ENCODE peak calls at places on chromosomes 1 and 21, in six cellular contexts. U is sigmoid colon, M is stomach, S is endothelial cell of umbilical vein, A is AG04450, Y is fibroblast of the aortic adventitia. X is an unnamed sample.

GRCh38 chr1:41631971-41632370 is 147.5 kb upstream of the EDN2 start:
- DNase-seq in S (no peak), Y (peak), A (no peak), M (no peak), U (no peak), X (peak)

GRCh38 chr1:6412896-6413295 is 6.8 kb downstream of the HES2 start:
- DNase-seq in S (no peak), A (no peak), Y (no peak), M (no peak), U (no peak), X (no peak)

GRCh38 chr21:45162809-45163208 is 88.4 kb downstream of the ADARB1 start:
- DNase-seq in S (no peak), Y (no peak), A (no peak), M (no peak), U (no peak), X (no peak)

GRCh38 chr1:201503397-201504176 is 3.3 kb downstream of the CSRP1 start:
- DNase-seq in Y (peak), S (peak), U (peak), M (peak), A (peak), X (peak)

GRCh38 chr1:178060789-178061556 is 32.9 kb upstream of the RASAL2 start:
- DNase-seq in Y (peak), M (no peak), S (no peak), A (no peak), U (no peak), X (peak)

GRCh38 chr1:161962094-161962887 is 61.4 kb downstream of the OLFML2B start:
- DNase-seq in A (peak), U (no peak), S (peak), Y (peak), M (no peak), X (peak)

GRCh38 chr1:187692799-187693198 is 864.0 kb downstream of the PLA2G4A start:
- DNase-seq in Y (no peak), S (no peak), U (no peak), A (no peak), M (no peak), X (no peak)

GRCh38 chr1:39149509-39149908 is 55.0 kb upstream of the MACF1 start:
- DNase-seq in M (no peak), U (no peak), S (no peak), Y (no peak), A (no peak), X (no peak)

GRCh38 chr1:25819496-25820246 is at the start of gene MTFR1L:
- DNase-seq in Y (peak), S (peak), U (peak), M (peak), A (no peak), X (peak)

GRCh38 chr1:3515774-3516480 is 61.5 kb downstream of the ARHGEF16 start:
- DNase-seq in Y (no peak), S (no peak), U (no peak), M (no peak), A (no peak), X (no peak)

GRCh38 chr1:2279210-2279639 is 51.1 kb downstream of the SKI start:
- DNase-seq in S (peak), U (peak), A (peak), Y (peak), M (no peak), X (peak)

GRCh38 chr21:41774467-41775151 is 7.8 kb upstream of the RIPK4 start:
- DNase-seq in Y (no peak), S (no peak), U (no peak), A (no peak), M (no peak), X (no peak)

GRCh38 chr21:46570119-46570518 is 34.8 kb downstream of the S100B start:
- DNase-seq in U (no peak), Y (no peak), A (no peak), M (no peak), S (no peak), X (no peak)

GRCh38 chr1:168654198-168654910 is 74.7 kb downstream of the DPT start:
- DNase-seq in A (no peak), U (no peak), Y (peak), M (no peak), S (no peak), X (no peak)

GRCh38 chr1:19260211-19261138 is 8.9 kb downstream of the MRTO4 start:
- DNase-seq in A (peak), U (no peak), Y (peak), S (no peak), M (peak), X (peak)

GRCh38 chr1:219905524-219905923 is 22.8 kb downstream of the SLC30A10 start:
- DNase-seq in M (no peak), A (no peak), S (no peak), Y (no peak), U (no peak), X (no peak)

GRCh38 chr1:191022856-191023255 is 545.2 kb upstream of the BRINP3 start:
- DNase-seq in U (no peak), M (no peak), A (no peak), Y (peak), S (peak), X (peak)

GRCh38 chr1:11523746-11524464 is 45.0 kb downstream of the DISP3 start:
- DNase-seq in S (no peak), A (no peak), Y (no peak), M (no peak), U (peak), X (no peak)

GRCh38 chr1:58950897-58951296 is 167.1 kb upstream of the JUN start:
- DNase-seq in M (no peak), A (no peak), Y (no peak), S (no peak), U (no peak), X (no peak)

GRCh38 chr1:42845866-42846256 is 552 bp upstream of the ZNF691 start:
- DNase-seq in U (no peak), A (no peak), S (no peak), Y (no peak), M (no peak), X (no peak)

GRCh38 chr1:2103901-2104590 is 53.8 kb downstream of the PRKCZ start:
- DNase-seq in S (no peak), M (no peak), U (no peak), Y (no peak), A (no peak), X (no peak)

GRCh38 chr1:178101266-178101630 is 7.3 kb downstream of the RASAL2 start:
- DNase-seq in Y (peak), S (peak), U (no peak), M (no peak), A (no peak), X (no peak)

GRCh38 chr1:228008391-228009115 is 1.8 kb downstream of the WNT3A start:
- DNase-seq in M (peak), U (peak), A (no peak), Y (no peak), S (no peak), X (no peak)

GRCh38 chr1:236753554-236753953 is 41.5 kb upstream of the MTR start:
- DNase-seq in S (no peak), M (no peak), U (no peak), A (no peak), Y (peak), X (no peak)

GRCh38 chr1:162091681-162092524 is 22.4 kb downstream of the NOS1AP start:
- DNase-seq in U (no peak), A (no peak), M (no peak), Y (no peak), S (no peak), X (no peak)

GRCh38 chr1:151457911-151458882 is 1.1 kb downstream of the POGZ start:
- DNase-seq in S (peak), U (peak), M (peak), A (peak), Y (peak), X (peak)

GRCh38 chr1:200708769-200709168 is 29.9 kb upstream of the CAMSAP2 start:
- DNase-seq in M (no peak), U (no peak), S (no peak), Y (no peak), A (no peak), X (peak)

GRCh38 chr1:67647036-67647798 is 37.8 kb upstream of the GADD45A start:
- DNase-seq in M (no peak), Y (peak), S (peak), A (no peak), U (no peak), X (peak)

GRCh38 chr1:4696161-4696745 is 41.8 kb downstream of the AJAP1 start:
- DNase-seq in U (no peak), A (no peak), M (no peak), Y (no peak), S (no peak), X (no peak)

GRCh38 chr21:31276663-31277062 is 67.4 kb downstream of the TIAM1 start:
- DNase-seq in Y (no peak), U (no peak), M (no peak), A (no peak), S (no peak), X (no peak)

GRCh38 chr1:193111641-193112090 is 6.5 kb upstream of the GLRX2 start:
- DNase-seq in Y (peak), S (no peak), M (peak), U (peak), A (peak), X (peak)

GRCh38 chr1:172254521-172255222 is 165.8 kb upstream of the C1orf105 start:
- DNase-seq in U (no peak), M (no peak), Y (peak), S (peak), A (peak), X (peak)

GRCh38 chr1:91997607-91998195 is 32.1 kb upstream of the EPHX4 start:
- DNase-seq in A (peak), M (no peak), U (no peak), Y (peak), S (peak), X (peak)

GRCh38 chr1:2987773-2988172 is 33.5 kb upstream of the ACTRT2 start:
- DNase-seq in A (no peak), U (peak), Y (no peak), M (no peak), S (no peak), X (no peak)

GRCh38 chr1:85836736-85837135 is 128.5 kb upstream of the ZNHIT6 start:
- DNase-seq in S (no peak), A (no peak), M (no peak), U (no peak), Y (no peak), X (peak)

GRCh38 chr1:64495878-64496277 is 25.9 kb downstream of the CACHD1 start:
- DNase-seq in M (peak), U (no peak), Y (no peak), S (no peak), A (no peak), X (no peak)

GRCh38 chr21:41642399-41642798 is 124.5 kb downstream of the RIPK4 start:
- DNase-seq in A (no peak), U (no peak), S (no peak), M (no peak), Y (peak), X (peak)

GRCh38 chr1:66985835-66986234 is 61.0 kb downstream of the MIER1 start:
- DNase-seq in A (no peak), S (no peak), M (no peak), Y (no peak), U (no peak), X (no peak)

GRCh38 chr1:27934818-27935549 is at the start of gene SMPDL3B:
- DNase-seq in A (no peak), S (peak), M (peak), Y (no peak), U (no peak), X (peak)
- TF ChIP-seq CTCF in A (peak), S (no peak), M (no peak), Y (no peak), U (no peak), X (no peak)

GRCh38 chr1:206579747-206580437 is 32.4 kb downstream of the EIF2D start:
- DNase-seq in S (no peak), M (peak), Y (peak), A (no peak), U (peak), X (no peak)

GRCh38 chr1:206578959-206579358 is 33.3 kb downstream of the EIF2D start:
- DNase-seq in U (no peak), Y (no peak), A (no peak), M (no peak), S (no peak), X (no peak)

GRCh38 chr1:206582537-206583460 is 29.5 kb downstream of the EIF2D start:
- DNase-seq in Y (no peak), A (no peak), U (no peak), S (no peak), M (no peak), X (no peak)

GRCh38 chr1:206581571-206581981 is 30.7 kb downstream of the EIF2D start:
- DNase-seq in Y (no peak), A (no peak), S (no peak), M (no peak), U (no peak), X (no peak)

DNA sequence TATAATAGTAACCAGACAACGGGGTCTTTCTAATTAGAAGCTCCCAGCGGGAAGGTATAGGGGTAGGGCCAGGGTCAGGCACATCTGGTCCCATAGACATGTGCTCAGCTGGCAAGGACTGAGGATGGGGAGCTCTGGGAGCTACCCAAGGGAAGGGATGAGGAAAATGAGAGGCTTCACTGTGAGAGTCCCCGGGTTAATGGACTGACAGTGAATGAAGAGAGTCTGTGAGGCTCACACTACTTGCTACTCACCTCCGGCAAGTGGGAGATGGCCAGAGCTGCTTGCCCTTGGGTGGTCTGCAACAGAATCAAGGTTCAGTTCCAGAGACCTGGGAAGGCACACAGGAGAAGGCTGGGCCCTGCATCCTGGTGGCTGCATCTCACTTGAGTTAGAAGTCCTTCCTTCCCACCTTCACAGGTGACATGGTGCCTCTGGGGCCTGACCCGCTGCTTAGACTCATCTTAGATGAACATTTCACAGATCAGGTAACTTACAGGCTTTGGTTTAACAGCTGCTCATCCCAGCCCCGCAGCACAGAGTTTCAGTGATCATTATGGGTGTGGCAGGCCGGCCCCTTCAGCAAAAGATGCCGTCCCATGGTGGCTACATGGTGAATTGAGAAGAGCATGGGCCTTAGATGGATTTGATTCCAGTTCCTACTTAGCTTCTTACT is 31.7 kb downstream of the EIF2D start:
- DNase-seq in M (no peak), U (no peak), S (no peak), A (no peak), Y (no peak), X (no peak)
- H3K4me3 ChIP-seq in M (no peak), U (no peak), S (no peak), A (no peak), Y (no peak), X (no peak)

GRCh38 chr1:245888809-245889208 is 618.3 kb downstream of the SMYD3 start:
- DNase-seq in M (no peak), Y (peak), S (peak), U (no peak), A (no peak), X (peak)
- TF ChIP-seq CTCF in M (no peak), Y (peak), S (peak), U (no peak), A (peak), X (peak)

GRCh38 chr21:25563399-25564116 is 43.7 kb downstream of the MRPL39 start:
- DNase-seq in A (no peak), S (peak), U (no peak), M (no peak), Y (peak), X (no peak)
- H3K4me3 ChIP-seq in A (peak), S (peak), U (no peak), M (no peak), Y (peak), X (peak)

DNA sequence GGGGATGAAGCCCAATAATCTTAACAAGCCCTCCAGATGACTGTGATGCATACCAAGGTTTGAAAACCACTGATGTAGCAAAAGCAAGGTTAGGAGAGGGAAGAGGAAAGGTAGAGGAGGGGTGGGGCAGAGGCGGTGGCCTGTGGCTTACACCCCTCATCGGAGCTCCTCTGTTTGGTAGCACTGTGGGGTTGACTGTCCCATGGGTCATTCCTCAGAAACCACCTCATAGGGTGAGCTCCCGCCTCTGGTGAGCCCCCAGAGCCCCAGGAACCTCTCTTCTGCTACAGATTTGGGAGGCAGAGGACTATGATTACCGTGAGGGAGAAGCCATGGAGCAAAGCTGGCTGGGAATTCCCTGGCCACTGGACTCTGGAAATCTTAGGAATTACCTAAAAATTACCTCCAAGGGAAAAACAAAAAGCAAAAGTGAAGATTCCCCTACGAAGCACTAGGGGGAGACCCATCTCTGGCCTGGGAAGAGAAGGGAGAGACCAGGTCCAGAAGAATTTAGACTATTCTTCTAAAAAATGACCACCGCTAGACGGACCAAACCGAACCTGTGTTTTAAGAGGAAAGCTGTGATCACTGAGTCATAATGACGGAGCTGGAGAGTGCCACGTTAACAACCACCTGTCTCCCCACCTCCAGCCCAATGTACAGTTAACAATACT is 1.5 kb upstream of the RASSF5 start:
- DNase-seq in U (no peak), Y (peak), M (no peak), A (no peak), S (no peak), X (peak)
- TF ChIP-seq CTCF in U (peak), Y (peak), M (peak), A (peak), S (peak), X (peak)

GRCh38 chr21:33644383-33645074 is 2.2 kb downstream of the ITSN1 start:
- DNase-seq in A (no peak), M (no peak), S (peak), Y (peak), U (peak), X (peak)
- H3K4me3 ChIP-seq in A (peak), M (no peak), S (peak), Y (peak), U (no peak), X (peak)

GRCh38 chr1:33654267-33654832 is 181.9 kb downstream of the ZSCAN20 start:
- DNase-seq in M (no peak), U (no peak), S (no peak), Y (peak), A (no peak), X (no peak)
- TF ChIP-seq CTCF in M (peak), U (peak), S (no peak), Y (peak), A (peak), X (peak)

DNA sequence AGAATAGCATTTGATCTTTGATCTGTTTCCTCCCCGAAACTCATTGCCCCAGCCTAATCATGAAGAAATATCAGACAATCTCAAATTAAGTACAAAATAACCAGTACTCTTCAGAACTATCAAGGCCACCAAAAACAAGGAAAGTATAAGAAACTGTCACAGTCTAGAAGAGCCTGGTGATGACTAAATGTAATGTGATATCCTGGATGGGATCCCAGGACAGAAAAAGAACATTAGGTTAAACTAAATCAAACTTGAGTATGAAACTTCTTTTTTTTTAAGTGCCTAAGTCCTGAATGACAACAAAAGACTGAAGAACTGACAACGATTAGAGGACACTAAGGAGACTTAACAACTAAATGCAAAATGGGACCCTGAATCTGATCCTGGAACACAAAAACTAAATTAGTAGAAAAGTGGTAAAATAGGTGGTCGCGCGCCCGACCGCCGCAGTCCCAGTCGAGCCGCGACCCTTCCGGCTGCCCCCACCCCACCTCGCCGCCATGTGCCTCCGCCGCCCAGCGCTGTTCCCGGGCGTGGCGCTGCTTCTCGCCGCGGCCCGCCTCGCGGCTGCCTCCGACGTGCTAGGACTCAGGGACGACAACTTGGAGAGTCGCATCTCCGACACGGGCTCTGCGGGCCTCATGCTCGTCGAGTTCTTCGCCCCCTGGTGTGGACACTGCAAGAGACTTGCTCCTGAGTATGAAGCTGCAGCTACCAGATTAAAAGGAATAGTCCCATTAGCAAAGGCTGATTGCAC is 5.5 kb upstream of the PRKAB2 start:
- DNase-seq in A (no peak), M (no peak), U (no peak), Y (peak), S (no peak), X (peak)
- H3K4me3 ChIP-seq in A (peak), M (no peak), U (peak), Y (peak), S (no peak), X (peak)

GRCh38 chr1:233304489-233305102 is 9.1 kb upstream of the PCNX2 start:
- DNase-seq in A (no peak), M (no peak), U (no peak), S (peak), Y (peak), X (peak)
- TF ChIP-seq CTCF in A (peak), M (peak), U (peak), S (peak), Y (peak), X (peak)

GRCh38 chr1:93591833-93592635 is 89.6 kb downstream of the BCAR3 start:
- DNase-seq in M (peak), Y (no peak), A (no peak), S (no peak), U (peak), X (no peak)
- H3K4me3 ChIP-seq in M (no peak), Y (no peak), A (no peak), S (no peak), U (no peak), X (no peak)